ENCODE peak calls at places on chromosomes 2 and 18, in ten cellular contexts. W is Peyer's patch, I is transverse colon, M is left lung, R is right lobe of liver, A is heart left ventricle, N is heart right ventricle, S is PC-3, Q is ovary, C is GM23248. T is an unnamed sample. For H3K36me3 and H3K27me3, the result is how much of the 10 kb centered on the place peaks cover.

GRCh38 chr2:64481665-64482064 is 27.7 kb downstream of the LGALSL start:
- DNase-seq in M (no peak), R (no peak), A (no peak), N (no peak), I (no peak), Q (no peak), W (no peak), C (no peak), S (no peak), T (no peak)

GRCh38 chr2:199985625-199986207 is 30.3 kb downstream of the MAIP1 start:
- DNase-seq in M (no peak), W (peak), R (peak), N (peak), A (peak), C (peak), Q (peak), I (peak), S (peak), T (peak)

GRCh38 chr18:10421859-10422258 is 32.6 kb upstream of the APCDD1 start:
- DNase-seq in I (no peak), Q (no peak), S (no peak), W (no peak), M (no peak), A (peak), C (peak), N (no peak), R (no peak), T (peak)

GRCh38 chr2:72989770-72990556 is 72.6 kb downstream of the EMX1 start:
- DNase-seq in A (peak), N (peak), S (no peak), W (peak), Q (peak), C (no peak), R (peak), I (peak), M (no peak), T (no peak)

GRCh38 chr2:65298089-65298488 is 70.5 kb downstream of the ACTR2 start:
- DNase-seq in Q (no peak), M (no peak), I (no peak), A (no peak), R (no peak), S (no peak), N (no peak), C (no peak), W (no peak), T (no peak)

GRCh38 chr2:224645722-224646121 is 60.6 kb upstream of the CUL3 start:
- DNase-seq in I (peak), S (no peak), Q (no peak), A (no peak), N (no peak), R (no peak), W (peak), M (no peak), C (no peak), T (no peak)

GRCh38 chr2:9380702-9381628 is 42.4 kb downstream of the ITGB1BP1 start:
- DNase-seq in N (no peak), R (no peak), C (peak), M (no peak), Q (no peak), S (peak), A (peak), W (no peak), I (peak), T (peak)

GRCh38 chr18:22170421-22171262 is 1.3 kb downstream of the GATA6 start:
- DNase-seq in S (peak), N (peak), R (peak), C (peak), I (peak), A (peak), Q (peak), W (peak), M (peak), T (peak)

GRCh38 chr2:203446071-203446481 is 89.0 kb downstream of the RAPH1 start:
- DNase-seq in W (no peak), N (no peak), R (no peak), I (no peak), S (peak), M (no peak), Q (no peak), C (peak), A (no peak), T (no peak)

GRCh38 chr2:240453461-240454030 is 18.1 kb downstream of the GPC1 start:
- DNase-seq in Q (peak), M (peak), A (peak), N (no peak), W (no peak), R (no peak), I (no peak), C (no peak), S (no peak), T (no peak)

GRCh38 chr2:31241625-31242270 is 7.8 kb downstream of the EHD3 start:
- DNase-seq in W (no peak), C (no peak), I (no peak), M (no peak), S (no peak), N (no peak), R (peak), Q (no peak), A (no peak), T (no peak)

GRCh38 chr2:2191110-2191707 is 139.9 kb downstream of the MYT1L start:
- DNase-seq in C (no peak), Q (no peak), R (no peak), M (no peak), A (no peak), N (no peak), S (no peak), I (no peak), W (no peak), T (no peak)

GRCh38 chr2:111116843-111117665 is 3.7 kb upstream of the BCL2L11 start:
- DNase-seq in A (peak), N (peak), R (peak), S (peak), C (peak), W (peak), Q (peak), I (peak), M (peak), T (peak)

GRCh38 chr2:156429211-156429610 is 7.0 kb upstream of the GPD2 start:
- DNase-seq in M (no peak), Q (no peak), S (no peak), A (no peak), I (no peak), W (no peak), R (no peak), N (no peak), C (no peak), T (no peak)

GRCh38 chr2:79611448-79612016 is 98.7 kb downstream of the CTNNA2 start:
- DNase-seq in C (no peak), I (no peak), A (no peak), M (no peak), R (no peak), W (no peak), S (no peak), Q (no peak), N (no peak), T (no peak)

GRCh38 chr2:128413718-128414341 is 95.2 kb upstream of the HS6ST1 start:
- DNase-seq in C (no peak), W (peak), I (no peak), A (no peak), S (no peak), N (no peak), R (peak), Q (no peak), M (no peak), T (no peak)

GRCh38 chr2:46493241-46493970 is 14.0 kb downstream of the TMEM247 start:
- DNase-seq in A (no peak), W (no peak), S (peak), I (no peak), Q (no peak), N (no peak), C (peak), R (no peak), M (no peak), T (no peak)

GRCh38 chr18:27214831-27215230 is 29.7 kb upstream of the CHST9 start:
- DNase-seq in R (no peak), W (no peak), N (no peak), I (no peak), A (no peak), M (no peak), S (no peak), Q (no peak), C (no peak), T (no peak)

GRCh38 chr18:36572135-36572856 is 256.5 kb downstream of the TPGS2 start:
- DNase-seq in I (peak), Q (peak), A (peak), S (peak), N (no peak), W (peak), M (no peak), R (peak), C (peak), T (peak)

GRCh38 chr2:66582364-66582974 is 147.5 kb downstream of the MEIS1 start:
- DNase-seq in I (no peak), N (no peak), A (no peak), R (no peak), W (no peak), M (no peak), C (no peak), Q (no peak), S (no peak), T (no peak)
- H3K4me3 ChIP-seq in I (peak), N (no peak), A (no peak), R (no peak), W (no peak), M (peak), C (no peak), Q (peak), S (no peak), T (no peak)

GRCh38 chr2:159118859-159119510 is 150.5 kb downstream of the TANC1 start:
- DNase-seq in Q (no peak), S (no peak), W (no peak), A (no peak), C (no peak), I (no peak), M (no peak), R (no peak), N (no peak), T (no peak)

GRCh38 chr2:159117658-159118057 is 149.2 kb downstream of the TANC1 start:
- DNase-seq in A (no peak), Q (no peak), N (no peak), I (no peak), S (no peak), M (no peak), R (no peak), C (no peak), W (no peak), T (no peak)

GRCh38 chr2:159118115-159118858 is 149.8 kb downstream of the TANC1 start:
- DNase-seq in A (peak), C (peak), M (peak), R (peak), N (peak), I (peak), Q (peak), W (peak), S (peak), T (peak)

GRCh38 chr2:159114835-159115234 is 146.4 kb downstream of the TANC1 start:
- DNase-seq in A (no peak), W (no peak), C (no peak), N (no peak), R (no peak), I (no peak), Q (no peak), S (no peak), M (no peak), T (no peak)

DNA sequence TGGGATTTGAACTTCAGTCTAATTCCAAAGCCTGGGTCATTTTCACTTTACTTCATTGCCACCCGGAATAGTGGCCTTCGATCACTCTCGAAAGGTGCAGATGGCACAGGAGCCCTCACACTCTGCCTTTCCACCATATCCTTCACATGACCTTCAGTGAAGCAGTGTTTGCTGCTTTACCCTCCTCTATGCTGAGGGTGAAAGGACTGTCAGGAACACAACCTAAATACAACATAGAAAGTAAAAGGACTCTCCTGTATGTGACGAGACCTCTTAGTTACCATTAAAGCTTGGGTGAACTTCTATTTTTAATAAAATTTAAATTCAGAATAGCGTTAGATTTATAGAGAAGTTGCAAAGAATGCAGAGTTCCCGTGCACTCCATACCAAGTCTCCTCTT is 148.5 kb downstream of the TANC1 start:
- DNase-seq in I (no peak), N (no peak), S (no peak), Q (no peak), A (no peak), W (no peak), R (no peak), M (no peak), C (no peak), T (no peak)
- H3K36me3 ChIP-seq in I (under half), N (under half), S (under half), Q (under half), A (under half), W (under half), R (under half), M (under half), C (under half), T (under half)

GRCh38 chr2:204692790-204693189 is 147.5 kb downstream of the PARD3B start:
- DNase-seq in S (no peak), I (no peak), C (no peak), N (no peak), R (no peak), M (no peak), W (no peak), A (no peak), Q (no peak), T (no peak)

GRCh38 chr2:204693262-204693661 is 148.0 kb downstream of the PARD3B start:
- DNase-seq in C (no peak), R (no peak), M (no peak), N (no peak), W (no peak), I (no peak), S (no peak), A (no peak), Q (no peak), T (no peak)

GRCh38 chr2:204696124-204696523 is 150.8 kb downstream of the PARD3B start:
- DNase-seq in M (no peak), A (no peak), S (no peak), C (no peak), Q (no peak), W (no peak), N (no peak), I (no peak), R (no peak), T (no peak)

GRCh38 chr2:204695506-204695905 is 150.2 kb downstream of the PARD3B start:
- DNase-seq in Q (no peak), M (no peak), S (no peak), N (no peak), C (peak), A (no peak), I (no peak), W (no peak), R (no peak), T (no peak)

DNA sequence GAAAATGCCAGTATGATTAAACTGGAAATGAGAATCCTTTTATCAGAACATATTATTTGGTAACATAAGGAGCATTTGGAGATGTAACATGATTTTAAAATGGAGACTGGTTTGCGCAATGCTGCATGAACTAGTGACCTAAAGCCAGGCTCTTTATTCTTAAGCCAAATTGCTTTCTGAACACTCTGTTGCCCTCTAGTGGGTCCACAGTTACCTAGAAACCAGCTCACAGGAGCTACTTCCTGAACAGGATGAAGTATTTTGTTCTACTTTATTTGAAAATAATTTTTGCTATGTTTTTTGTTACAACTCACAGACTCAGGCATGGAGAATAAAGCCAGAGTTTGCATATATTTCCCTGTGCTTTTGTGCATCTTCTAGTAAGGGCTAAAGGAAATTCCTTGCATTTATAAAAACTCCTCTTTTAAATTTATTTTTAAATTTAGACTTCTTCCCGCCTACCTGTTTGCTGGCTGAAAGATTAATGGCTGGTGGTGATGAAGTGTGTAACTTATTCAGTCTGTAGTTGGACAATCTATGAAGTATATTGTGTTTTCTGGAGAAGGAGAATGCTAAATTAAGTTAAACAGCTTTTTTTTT is 146.7 kb downstream of the PARD3B start:
- DNase-seq in C (peak), S (peak), I (peak), A (peak), Q (peak), M (no peak), W (peak), N (peak), R (peak), T (peak)
- H3K27me3 ChIP-seq in C (under half), S (under half), I (under half), A (under half), Q (under half), M (under half), W (under half), N (under half), R (under half), T (under half)

GRCh38 chr2:217935245-217935879 is 67.4 kb downstream of the TNS1 start:
- DNase-seq in S (no peak), N (peak), Q (peak), R (no peak), W (no peak), M (no peak), C (peak), A (peak), I (no peak), T (no peak)
- H3K4me3 ChIP-seq in S (no peak), N (peak), Q (peak), R (peak), W (no peak), M (no peak), C (peak), A (peak), I (no peak), T (no peak)

GRCh38 chr2:231259104-231259503 is 60.7 kb downstream of the ARMC9 start:
- DNase-seq in S (no peak), Q (no peak), A (no peak), M (no peak), N (no peak), R (no peak), W (no peak), C (no peak), I (no peak), T (no peak)
- H3K36me3 ChIP-seq in S (under half), Q (under half), A (under half), M (under half), N (under half), R (under half), W (under half), C (under half), I (under half), T (under half)

GRCh38 chr2:107305966-107306365 is 420.0 kb upstream of the ST6GAL2 start:
- DNase-seq in A (no peak), M (no peak), Q (no peak), I (no peak), W (no peak), N (no peak), S (no peak), C (no peak), R (no peak), T (no peak)

DNA sequence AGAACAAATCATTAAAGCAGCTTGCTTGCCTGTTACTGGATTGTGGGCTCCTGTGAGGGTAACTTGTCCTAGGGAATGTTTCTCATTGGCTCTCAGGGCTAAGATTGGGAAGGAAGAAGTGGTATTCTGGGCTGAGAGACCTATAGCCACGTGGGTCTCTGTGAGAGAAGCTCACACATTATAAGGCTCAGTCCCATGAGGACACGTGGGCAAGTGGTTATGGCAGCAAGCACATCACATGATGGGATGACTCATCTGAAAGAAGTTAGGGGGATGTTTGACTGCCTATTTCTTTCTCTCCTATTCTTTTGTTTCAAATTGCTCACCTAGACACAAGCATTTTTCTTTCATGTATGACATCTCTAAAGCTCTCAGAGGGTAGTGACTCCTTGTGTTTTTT is 418.0 kb upstream of the ST6GAL2 start:
- DNase-seq in N (no peak), R (no peak), Q (no peak), C (no peak), A (no peak), I (no peak), S (no peak), W (no peak), M (no peak), T (peak)
- H3K27me3 ChIP-seq in N (under half), R (under half), Q (under half), C (under half), A (under half), I (under half), S (half or more), W (under half), M (under half), T (under half)

GRCh38 chr2:169736902-169737301 is 3.3 kb downstream of the KLHL23 start:
- DNase-seq in R (no peak), M (no peak), C (no peak), S (no peak), W (no peak), A (no peak), I (no peak), Q (no peak), N (peak), T (no peak)

GRCh38 chr2:169739351-169739750 is 5.7 kb downstream of the KLHL23 start:
- DNase-seq in S (no peak), C (no peak), I (no peak), W (no peak), Q (no peak), A (no peak), M (no peak), N (no peak), R (no peak), T (no peak)

GRCh38 chr2:169735623-169736022 is 2.0 kb downstream of the KLHL23 start:
- DNase-seq in I (no peak), S (no peak), Q (no peak), C (no peak), R (no peak), M (no peak), N (no peak), A (no peak), W (no peak), T (no peak)

GRCh38 chr2:169734172-169734847 is 678 bp downstream of the KLHL23 start:
- DNase-seq in N (no peak), R (peak), C (peak), A (no peak), M (peak), W (no peak), S (peak), Q (peak), I (peak), T (peak)

GRCh38 chr2:169738566-169739229 is 5.1 kb downstream of the KLHL23 start:
- DNase-seq in W (no peak), R (no peak), Q (no peak), C (no peak), S (no peak), I (no peak), N (no peak), A (no peak), M (no peak), T (no peak)
- H3K4me3 ChIP-seq in W (no peak), R (no peak), Q (no peak), C (no peak), S (no peak), I (no peak), N (no peak), A (no peak), M (no peak), T (no peak)

GRCh38 chr2:12036640-12036983 is 290.2 kb downstream of the LPIN1 start:
- DNase-seq in Q (no peak), R (no peak), S (peak), I (no peak), C (no peak), W (no peak), M (no peak), A (no peak), N (no peak), T (no peak)

GRCh38 chr2:12034303-12034861 is 287.9 kb downstream of the LPIN1 start:
- DNase-seq in S (no peak), A (no peak), M (no peak), I (no peak), Q (no peak), C (no peak), N (no peak), R (no peak), W (no peak), T (no peak)

GRCh38 chr2:12037301-12037700 is 290.9 kb downstream of the LPIN1 start:
- DNase-seq in W (no peak), Q (no peak), M (no peak), S (no peak), R (no peak), I (no peak), A (no peak), C (no peak), N (no peak), T (no peak)

GRCh38 chr2:12035029-12035720 is 288.7 kb downstream of the LPIN1 start:
- DNase-seq in S (no peak), R (no peak), C (peak), Q (no peak), I (no peak), W (no peak), A (no peak), M (no peak), N (no peak), T (no peak)

GRCh38 chr2:12035956-12036639 is 289.7 kb downstream of the LPIN1 start:
- DNase-seq in S (no peak), C (no peak), R (no peak), Q (no peak), A (no peak), W (no peak), N (no peak), I (no peak), M (no peak), T (no peak)
- H3K36me3 ChIP-seq in S (under half), C (under half), R (under half), Q (under half), A (under half), W (under half), N (under half), I (under half), M (under half), T (under half)

GRCh38 chr2:99695121-99695773 is 205.4 kb upstream of the REV1 start:
- DNase-seq in N (no peak), I (no peak), M (no peak), Q (no peak), S (no peak), C (no peak), R (no peak), A (no peak), W (no peak), T (no peak)
- H3K27me3 ChIP-seq in N (under half), I (under half), M (under half), Q (under half), S (under half), C (under half), R (under half), A (under half), W (under half), T (under half)

GRCh38 chr18:12278765-12279682 is 24.9 kb downstream of the CIDEA start:
- DNase-seq in M (peak), I (peak), R (peak), W (peak), N (peak), A (peak), Q (peak), S (no peak), C (peak), T (peak)
- H3K4me3 ChIP-seq in M (peak), I (peak), R (peak), W (no peak), N (peak), A (peak), Q (peak), S (no peak), C (peak), T (peak)